ENCODE peak calls at places on chromosomes 16 and 17, in four cellular contexts. L, Z, U and T are unnamed samples.

GRCh38 chr17:40551091-40551873 is 14.0 kb downstream of the CCR7 start:
- DNase-seq in L (peak), U (peak), Z (peak), T (peak)

GRCh38 chr16:46573008-46573833 is 48.0 kb downstream of the SHCBP1 start:
- DNase-seq in L (no peak), U (peak), Z (peak), T (no peak)

GRCh38 chr16:56946767-56947603 is 14.8 kb upstream of the CETP start:
- DNase-seq in U (no peak), L (no peak), Z (no peak), T (no peak)

GRCh38 chr17:53662608-53663007 is 160.1 kb upstream of the KIF2B start:
- DNase-seq in U (no peak), Z (no peak), L (no peak), T (no peak)

GRCh38 chr17:76673729-76674128 is 30.2 kb upstream of the ST6GALNAC1 start:
- DNase-seq in L (no peak), U (no peak), Z (peak), T (no peak)

GRCh38 chr17:66373944-66374817 is 71.8 kb downstream of the PRKCA start:
- DNase-seq in U (no peak), L (peak), Z (no peak), T (no peak)

GRCh38 chr16:72752004-72752695 is 295.8 kb downstream of the ZFHX3 start:
- DNase-seq in L (no peak), Z (no peak), U (no peak), T (no peak)

GRCh38 chr17:14301761-14302401 is 1.0 kb downstream of the HS3ST3B1 start:
- DNase-seq in U (peak), Z (peak), L (peak), T (peak)

GRCh38 chr17:48198950-48199541 is 91.5 kb downstream of the SNX11 start:
- DNase-seq in Z (no peak), U (no peak), L (no peak), T (no peak)

GRCh38 chr16:69311533-69312388 is 611 bp downstream of the VPS4A start:
- DNase-seq in Z (peak), U (peak), L (peak), T (peak)
- H3K27ac ChIP-seq in Z (peak), U (peak), L (peak), T (peak)

GRCh38 chr17:9668532-9668931 is 23.2 kb downstream of the USP43 start:
- DNase-seq in L (no peak), U (no peak), Z (peak), T (no peak)
- H3K27ac ChIP-seq in L (no peak), U (no peak), Z (no peak), T (no peak)

DNA sequence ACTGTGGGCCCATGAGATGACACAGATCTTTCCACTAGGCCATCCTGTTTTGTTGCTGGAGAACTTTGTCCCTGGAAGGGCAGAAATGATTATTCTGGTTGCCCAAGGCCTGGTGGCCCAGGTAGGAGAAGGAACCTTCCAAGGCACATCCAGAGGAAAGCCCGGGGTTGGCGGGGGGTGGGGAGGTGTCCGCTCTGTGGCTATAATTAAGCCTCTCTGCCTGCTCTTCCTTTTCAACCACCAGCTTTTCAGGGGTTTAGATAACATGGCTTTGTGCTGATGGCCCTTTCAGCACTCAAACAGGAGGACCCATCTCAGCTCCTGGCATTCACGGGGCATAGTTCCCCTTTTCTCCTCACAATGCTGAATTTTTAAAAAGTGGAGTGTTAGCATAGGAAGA is 188.3 kb downstream of the MSI2 start:
- DNase-seq in L (no peak), U (no peak), Z (no peak), T (no peak)
- H3K27ac ChIP-seq in L (peak), U (peak), Z (no peak), T (no peak)

GRCh38 chr16:965487-965886 is 5.3 kb downstream of the LMF1 start:
- DNase-seq in U (no peak), L (no peak), Z (no peak), T (no peak)

GRCh38 chr16:962366-962765 is 8.4 kb downstream of the LMF1 start:
- DNase-seq in L (no peak), U (no peak), Z (no peak), T (no peak)

GRCh38 chr16:962901-963814 is 7.6 kb downstream of the LMF1 start:
- DNase-seq in L (no peak), Z (no peak), U (no peak), T (peak)

GRCh38 chr16:964696-965395 is 5.9 kb downstream of the LMF1 start:
- DNase-seq in L (no peak), Z (no peak), U (no peak), T (no peak)

GRCh38 chr16:963913-964695 is 6.7 kb downstream of the LMF1 start:
- DNase-seq in Z (no peak), L (no peak), U (no peak), T (no peak)
- H3K27ac ChIP-seq in Z (no peak), L (no peak), U (no peak), T (no peak)